ENCODE peak calls at places on chromosome 5, in seven cellular contexts. M is esophagus muscularis mucosa; N is activated T-cell treated with anti-CD3 and anti-CD28 coated beads, Interleukin-2, amount 50 U/mL, for 4 hours; B is GM03348; P is HCT116; G is iris pigment epithelial cell; O is activated T-helper 1 cell treated with Interleukin-2 at 50 U/mL for 16 hours. E is an unnamed sample.

GRCh38 chr5:54136666-54137440 is 173.5 kb downstream of the ARL15 start:
- DNase-seq in O (no peak), B (no peak), P (no peak), G (no peak), N (no peak), M (no peak), E (no peak)

GRCh38 chr5:57777174-57777581 is 294.6 kb upstream of the ACTBL2 start:
- DNase-seq in P (no peak), N (no peak), O (no peak), G (no peak), B (no peak), M (no peak), E (no peak)

GRCh38 chr5:56735845-56736641 is 79.3 kb upstream of the MAP3K1 start:
- DNase-seq in N (no peak), B (no peak), P (no peak), M (no peak), O (no peak), G (no peak), E (no peak)

GRCh38 chr5:109529520-109529919 is 119.7 kb upstream of the PJA2 start:
- DNase-seq in G (peak), B (peak), P (no peak), O (no peak), N (no peak), M (no peak), E (no peak)

GRCh38 chr5:37735649-37736347 is 104.0 kb downstream of the GDNF start:
- DNase-seq in N (no peak), P (no peak), O (no peak), G (peak), B (no peak), M (no peak), E (no peak)

GRCh38 chr5:28808967-28809810 is 1770.8 kb upstream of the CDH9 start:
- DNase-seq in P (no peak), G (no peak), M (no peak), N (no peak), O (no peak), B (peak), E (no peak)

GRCh38 chr5:158553946-158554336 is 545.8 kb downstream of the EBF1 start:
- DNase-seq in B (no peak), O (no peak), N (no peak), P (no peak), G (no peak), M (no peak), E (no peak)

GRCh38 chr5:113448224-113448623 is 13.4 kb upstream of the TSSK1B start:
- DNase-seq in G (no peak), O (no peak), N (no peak), M (no peak), B (no peak), P (no peak), E (no peak)

GRCh38 chr5:152378730-152379129 is 26.3 kb downstream of the NMUR2 start:
- DNase-seq in M (no peak), G (no peak), B (no peak), P (no peak), N (no peak), O (no peak), E (no peak)

GRCh38 chr5:130333089-130333488 is 428.8 kb downstream of the CHSY3 start:
- DNase-seq in O (no peak), B (peak), N (no peak), M (no peak), P (peak), G (peak), E (no peak)

GRCh38 chr5:174832811-174833210 is 108.4 kb downstream of the MSX2 start:
- DNase-seq in B (no peak), N (no peak), P (no peak), O (no peak), M (no peak), G (no peak), E (no peak)

GRCh38 chr5:78760411-78761169 is 112.0 kb upstream of the LHFPL2 start:
- DNase-seq in M (peak), O (no peak), G (no peak), N (no peak), P (no peak), B (no peak), E (no peak)

GRCh38 chr5:55308254-55308836 is 556 bp downstream of the MTREX start:
- DNase-seq in O (no peak), N (no peak), M (no peak), P (no peak), G (no peak), B (peak), E (peak)

GRCh38 chr5:1552469-1553255 is 28.9 kb upstream of the LPCAT1 start:
- DNase-seq in N (no peak), M (peak), P (no peak), G (no peak), O (no peak), B (peak), E (peak)

GRCh38 chr5:134851307-134851923 is 5.6 kb downstream of the C5orf24 start:
- DNase-seq in B (peak), M (no peak), G (peak), P (no peak), O (no peak), N (no peak), E (peak)

GRCh38 chr5:159206818-159207217 is 2.5 kb downstream of the RNF145 start:
- DNase-seq in M (no peak), B (no peak), G (no peak), P (no peak), N (no peak), O (no peak), E (peak)

GRCh38 chr5:41346609-41347008 is 133.3 kb upstream of the C6 start:
- DNase-seq in G (no peak), O (no peak), P (peak), B (no peak), N (no peak), M (no peak), E (no peak)

GRCh38 chr5:127863610-127864395 is 160.6 kb downstream of the CCDC192 start:
- DNase-seq in B (no peak), G (peak), M (no peak), P (no peak), O (no peak), N (no peak), E (no peak)

GRCh38 chr5:179275941-179276837 is 69.1 kb downstream of the ADAMTS2 start:
- DNase-seq in M (no peak), N (no peak), B (peak), O (no peak), G (peak), P (no peak), E (peak)

GRCh38 chr5:147188200-147189108 is 46.4 kb upstream of the STK32A start:
- DNase-seq in G (peak), O (no peak), B (peak), P (peak), M (no peak), N (peak), E (peak)

GRCh38 chr5:6714221-6715041 is 1.2 kb downstream of the TENT4A start:
- DNase-seq in M (peak), O (peak), G (no peak), B (peak), N (no peak), P (no peak), E (peak)

GRCh38 chr5:78984020-78984610 is 995 bp downstream of the ARSB start:
- DNase-seq in N (no peak), P (no peak), O (no peak), M (no peak), B (peak), G (no peak), E (no peak)

GRCh38 chr5:593511-593910 is 18.6 kb upstream of the CEP72 start:
- DNase-seq in O (no peak), B (no peak), G (no peak), P (no peak), M (no peak), N (no peak), E (no peak)

GRCh38 chr5:160188151-160188967 is 40.9 kb upstream of the FABP6 start:
- DNase-seq in N (no peak), P (no peak), M (no peak), O (no peak), G (peak), B (peak), E (peak)

GRCh38 chr5:75536694-75537360 is 25.1 kb downstream of the POLK start:
- DNase-seq in O (no peak), B (no peak), M (no peak), N (no peak), P (no peak), G (peak), E (no peak)

GRCh38 chr5:135304352-135305221 is 94.4 kb downstream of the MACROH2A1 start:
- DNase-seq in N (no peak), P (no peak), M (peak), O (no peak), G (peak), B (no peak), E (no peak)

GRCh38 chr5:3226171-3226570 is 369.5 kb upstream of the IRX1 start:
- DNase-seq in M (no peak), P (no peak), B (no peak), G (no peak), N (no peak), O (no peak), E (no peak)

GRCh38 chr5:159915913-159916840 is at the start of gene ADRA1B:
- DNase-seq in P (no peak), G (peak), O (peak), B (peak), M (no peak), N (peak), E (peak)